ENCODE peak calls at places on chromosomes 3 and 15, in ten cellular contexts. M, K, C, B, X, S, I, T, V and Z are unnamed samples.

GRCh38 chr15:47129033-47129432 is 588.3 kb upstream of the SEMA6D start:
- DNase-seq in B (no peak), K (no peak), C (no peak), S (no peak), I (no peak), V (no peak), M (no peak), X (no peak), T (no peak), Z (no peak)

GRCh38 chr15:51771773-51772172 is 20.4 kb downstream of the TMOD2 start:
- DNase-seq in T (no peak), K (no peak), B (no peak), I (no peak), X (no peak), M (no peak), C (no peak), V (no peak), S (no peak), Z (no peak)

GRCh38 chr3:4828279-4829030 is 150.8 kb upstream of the BHLHE40 start:
- DNase-seq in C (peak), X (peak), B (peak), T (no peak), V (no peak), I (no peak), S (peak), M (no peak), K (peak), Z (no peak)

GRCh38 chr3:189249987-189250386 is 78.2 kb downstream of the TPRG1 start:
- DNase-seq in C (no peak), X (no peak), M (no peak), S (no peak), T (no peak), K (no peak), V (no peak), B (no peak), I (no peak), Z (no peak)

GRCh38 chr3:11495948-11496557 is 147.7 kb downstream of the VGLL4 start:
- DNase-seq in X (no peak), T (no peak), K (no peak), I (no peak), M (no peak), S (peak), B (no peak), C (no peak), V (no peak), Z (no peak)

GRCh38 chr15:79168922-79169322 is 78.3 kb upstream of the RASGRF1 start:
- DNase-seq in M (no peak), T (peak), V (no peak), I (no peak), B (peak), K (no peak), X (peak), S (peak), C (peak), Z (no peak)

GRCh38 chr3:196740476-196741400 is 1.1 kb downstream of the PAK2 start:
- DNase-seq in T (peak), V (peak), B (peak), M (no peak), S (no peak), C (peak), K (peak), I (no peak), X (no peak), Z (peak)

GRCh38 chr15:33735637-33736247 is 232.6 kb upstream of the CHRM5 start:
- DNase-seq in T (peak), V (no peak), B (no peak), I (no peak), C (peak), X (no peak), S (no peak), K (no peak), M (no peak), Z (no peak)

GRCh38 chr3:160232014-160232413 is 6.8 kb downstream of the C3orf80 start:
- DNase-seq in S (no peak), T (no peak), C (no peak), B (no peak), M (no peak), K (no peak), I (no peak), X (no peak), V (no peak), Z (no peak)

GRCh38 chr3:72185549-72186484 is 400.9 kb upstream of the PROK2 start:
- DNase-seq in C (peak), T (no peak), K (peak), X (no peak), V (no peak), B (no peak), S (peak), I (no peak), M (no peak), Z (no peak)

GRCh38 chr3:51686512-51687215 is 15.6 kb downstream of the TEX264 start:
- DNase-seq in I (no peak), T (no peak), K (no peak), B (no peak), M (no peak), S (peak), V (no peak), C (peak), X (peak), Z (no peak)

GRCh38 chr3:194675680-194676079 is 3.7 kb upstream of the LSG1 start:
- DNase-seq in T (no peak), K (no peak), B (no peak), S (no peak), M (no peak), I (no peak), V (no peak), C (peak), X (no peak), Z (no peak)

GRCh38 chr3:177982034-177982433 is 554.2 kb upstream of the KCNMB2 start:
- DNase-seq in C (no peak), V (no peak), X (no peak), I (no peak), M (no peak), S (no peak), T (no peak), K (no peak), B (no peak), Z (no peak)

GRCh38 chr3:184465883-184466412 is 86.1 kb downstream of the CHRD start:
- DNase-seq in T (no peak), M (no peak), X (peak), I (no peak), B (no peak), V (no peak), K (no peak), S (no peak), C (no peak), Z (no peak)

GRCh38 chr3:116951610-116952009 is 242.0 kb downstream of the TUSC7 start:
- DNase-seq in I (no peak), B (peak), S (no peak), X (no peak), K (no peak), V (no peak), M (no peak), C (no peak), T (no peak), Z (no peak)

GRCh38 chr15:47355759-47356158 is 361.5 kb upstream of the SEMA6D start:
- DNase-seq in I (no peak), X (no peak), V (no peak), K (no peak), T (no peak), C (no peak), S (no peak), B (no peak), M (no peak), Z (no peak)